ENCODE peak calls at places on chromosomes 6 and 20, in eight cellular contexts. V is sigmoid colon; L is body of pancreas; I is activated T-helper 1 cell treated with anti-CD3 and anti-CD28 coated beads, Interleukin-12 subunit alpha, Interleukin-12 subunit beta, Interleukin-2, Interleukin-4 antibody, amounts not matched to agents 30 ng/mL and 10 ng/mL and 1 ng/mL, durations not matched to agents 14 hours and 24 hours and 36 hours; G is lung microvascular endothelial cell; O is heart right ventricle; H is upper lobe of left lung; R is pancreas. D is an unnamed sample.

GRCh38 chr20:8132632-8133587 is 844 bp downstream of the PLCB1 start:
- DNase-seq in V (peak), L (peak), I (no peak), G (peak), O (peak), H (peak), R (peak), D (peak)

GRCh38 chr6:165573671-165574070 is 89.4 kb downstream of the PDE10A start:
- DNase-seq in V (peak), L (peak), I (no peak), G (peak), O (peak), H (no peak), R (peak), D (no peak)

GRCh38 chr6:47308674-47309325 is 905 bp downstream of the TNFRSF21 start:
- DNase-seq in V (peak), L (peak), I (no peak), G (peak), O (peak), H (no peak), R (peak), D (peak)

GRCh38 chr20:50837532-50838321 is 42.9 kb downstream of the BCAS4 start:
- DNase-seq in V (peak), L (no peak), I (no peak), G (no peak), O (no peak), H (no peak), R (no peak), D (peak)

GRCh38 chr20:10388571-10388970 is 45.5 kb downstream of the MKKS start:
- DNase-seq in V (no peak), L (no peak), I (no peak), G (no peak), O (no peak), H (no peak), R (no peak), D (no peak)

GRCh38 chr20:15446373-15446772 is 1109.0 kb upstream of the FLRT3 start:
- DNase-seq in V (no peak), L (peak), I (no peak), G (peak), O (no peak), H (no peak), R (peak), D (no peak)

GRCh38 chr6:52603000-52603795 is 26.3 kb upstream of the TRAM2 start:
- DNase-seq in V (no peak), L (no peak), I (no peak), G (no peak), O (no peak), H (no peak), R (no peak), D (no peak)

GRCh38 chr20:57702521-57702920 is 7.3 kb downstream of the PMEPA1 start:
- DNase-seq in V (no peak), L (no peak), I (no peak), G (no peak), O (no peak), H (no peak), R (no peak), D (no peak)

GRCh38 chr6:154852700-154853099 is 119.5 kb downstream of the SCAF8 start:
- DNase-seq in V (no peak), L (no peak), I (no peak), G (no peak), O (no peak), H (no peak), R (no peak), D (no peak)

GRCh38 chr6:151409260-151409659 is 17.9 kb upstream of the ZBTB2 start:
- DNase-seq in V (no peak), L (no peak), I (no peak), G (no peak), O (no peak), H (no peak), R (no peak), D (no peak)

GRCh38 chr6:75233097-75233615 is 10.4 kb downstream of the COX7A2 start:
- DNase-seq in V (no peak), L (no peak), I (no peak), G (no peak), O (no peak), H (no peak), R (no peak), D (no peak)

GRCh38 chr6:107550241-107550840 is 60.4 kb downstream of the SOBP start:
- DNase-seq in V (no peak), L (no peak), I (no peak), G (no peak), O (no peak), H (no peak), R (no peak), D (no peak)

GRCh38 chr6:101114703-101115102 is 233.6 kb upstream of the ASCC3 start:
- DNase-seq in V (no peak), L (peak), I (no peak), G (no peak), O (peak), H (no peak), R (no peak), D (no peak)

GRCh38 chr20:20553534-20553933 is 158.9 kb downstream of the RALGAPA2 start:
- DNase-seq in V (no peak), L (no peak), I (no peak), G (no peak), O (no peak), H (no peak), R (no peak), D (no peak)

D was measured in GM06990.